ENCODE peak calls at places on chromosome 4, in six cellular contexts. K, H, E, A, G and Z are unnamed samples.

GRCh38 chr4:120922390-120923200 is at the start of gene PRDM5:
- DNase-seq in A (peak), E (no peak), G (peak), K (peak), H (peak), Z (no peak)

GRCh38 chr4:915595-915994 is 16.5 kb downstream of the GAK start:
- DNase-seq in K (no peak), A (no peak), G (no peak), E (no peak), H (no peak), Z (no peak)

GRCh38 chr4:90318208-90318607 is 191.0 kb downstream of the CCSER1 start:
- DNase-seq in H (no peak), G (no peak), A (no peak), E (no peak), K (no peak), Z (no peak)

GRCh38 chr4:77582151-77582550 is 23.5 kb upstream of the CXCL13 start:
- DNase-seq in K (no peak), E (no peak), A (no peak), H (no peak), G (no peak), Z (no peak)

GRCh38 chr4:147707892-147708672 is 23.8 kb upstream of the ARHGAP10 start:
- DNase-seq in G (peak), H (no peak), K (no peak), E (peak), A (peak), Z (peak)

GRCh38 chr4:75370582-75370981 is 143.6 kb downstream of the RCHY1 start:
- DNase-seq in H (no peak), G (no peak), A (no peak), K (no peak), E (no peak), Z (no peak)

GRCh38 chr4:38902695-38903094 is 35.1 kb downstream of the FAM114A1 start:
- DNase-seq in E (no peak), G (no peak), K (no peak), A (no peak), H (no peak), Z (no peak)

GRCh38 chr4:100450449-100450848 is 67.4 kb downstream of the EMCN start:
- DNase-seq in E (no peak), A (no peak), G (no peak), K (no peak), H (no peak), Z (no peak)

GRCh38 chr4:84803720-84804119 is 162.8 kb downstream of the WDFY3 start:
- DNase-seq in A (no peak), G (no peak), E (no peak), K (no peak), H (no peak), Z (no peak)

GRCh38 chr4:182369211-182369610 is 126.0 kb downstream of the TENM3 start:
- DNase-seq in E (no peak), G (no peak), A (no peak), K (no peak), H (no peak), Z (no peak)

GRCh38 chr4:183158062-183158461 is 59.0 kb downstream of the WWC2 start:
- DNase-seq in G (no peak), A (no peak), K (no peak), H (no peak), E (no peak), Z (no peak)

GRCh38 chr4:108543359-108543968 is 76.9 kb upstream of the RPL34 start:
- DNase-seq in K (no peak), A (no peak), E (no peak), H (no peak), G (no peak), Z (no peak)

GRCh38 chr4:106062452-106062875 is 167.2 kb downstream of the NPNT start:
- DNase-seq in K (no peak), H (no peak), G (no peak), E (no peak), A (no peak), Z (no peak)

GRCh38 chr4:90025248-90025647 is 101.9 kb upstream of the CCSER1 start:
- DNase-seq in E (peak), A (no peak), H (no peak), G (no peak), K (no peak), Z (no peak)

GRCh38 chr4:169682360-169683047 is 62.1 kb downstream of the CLCN3 start:
- DNase-seq in G (no peak), A (no peak), K (no peak), E (no peak), H (no peak), Z (no peak)

GRCh38 chr4:14078311-14078710 is 450.8 kb upstream of the BOD1L1 start:
- DNase-seq in K (no peak), E (no peak), A (no peak), H (no peak), G (no peak), Z (no peak)

GRCh38 chr4:13445841-13446790 is 38.0 kb downstream of the RAB28 start:
- DNase-seq in E (no peak), K (no peak), G (no peak), A (no peak), H (no peak), Z (no peak)

GRCh38 chr4:107989162-107989536 is 540 bp upstream of the HADH start:
- DNase-seq in H (no peak), G (no peak), A (no peak), E (peak), K (no peak), Z (no peak)

GRCh38 chr4:61044837-61045236 is 155.3 kb upstream of the ADGRL3 start:
- DNase-seq in E (no peak), A (no peak), H (no peak), G (no peak), K (no peak), Z (no peak)

GRCh38 chr4:123443401-123444297 is 47.1 kb downstream of the SPRY1 start:
- DNase-seq in G (peak), H (no peak), A (no peak), K (no peak), E (no peak), Z (peak)